ENCODE peak calls at places on chromosomes 5 and 9, in four cellular contexts. One of them, this sample, is unnamed.

GRCh38 chr5:95217351-95217750 is 67.5 kb downstream of the MCTP1 start:
- DNase-seq in H1: no peak
- DNase-seq in GM12878: no peak
- DNase-seq in K562: no peak
- DNase-seq in this sample: no peak

GRCh38 chr5:128109766-128110165 is 26.2 kb downstream of the SLC12A2 start:
- DNase-seq in H1: no peak
- DNase-seq in GM12878: no peak
- DNase-seq in K562: no peak
- DNase-seq in this sample: no peak

GRCh38 chr9:118954822-118955221 is 414.4 kb downstream of the BRINP1 start:
- DNase-seq in H1: no peak
- DNase-seq in GM12878: no peak
- DNase-seq in K562: no peak
- DNase-seq in this sample: peak

GRCh38 chr5:115267617-115268016 is 4.9 kb upstream of the PGGT1B start:
- DNase-seq in H1: no peak
- DNase-seq in GM12878: no peak
- DNase-seq in K562: no peak
- DNase-seq in this sample: no peak

GRCh38 chr9:9003184-9003583 is 1203.6 kb upstream of the DMAC1 start:
- DNase-seq in H1: no peak
- DNase-seq in GM12878: no peak
- DNase-seq in K562: no peak
- DNase-seq in this sample: peak

GRCh38 chr9:76369583-76369982 is 24.6 kb downstream of the RFK start:
- DNase-seq in H1: no peak
- DNase-seq in GM12878: peak
- DNase-seq in K562: peak
- DNase-seq in this sample: peak

GRCh38 chr5:81417052-81417451 is 23.1 kb upstream of the ACOT12 start:
- DNase-seq in H1: no peak
- DNase-seq in GM12878: no peak
- DNase-seq in K562: no peak
- DNase-seq in this sample: no peak

GRCh38 chr9:14315754-14316573 is 2.0 kb upstream of the NFIB start:
- DNase-seq in H1: peak
- DNase-seq in GM12878: no peak
- DNase-seq in K562: no peak
- DNase-seq in this sample: peak

GRCh38 chr5:50863771-50864170 is 197.3 kb downstream of the PARP8 start:
- DNase-seq in H1: no peak
- DNase-seq in GM12878: no peak
- DNase-seq in K562: no peak
- DNase-seq in this sample: no peak

GRCh38 chr5:1515921-1516571 is 7.7 kb downstream of the LPCAT1 start:
- DNase-seq in H1: peak
- DNase-seq in GM12878: no peak
- DNase-seq in K562: no peak
- DNase-seq in this sample: no peak

GRCh38 chr9:118222375-118222774 is 518.2 kb downstream of the TLR4 start:
- DNase-seq in H1: no peak
- DNase-seq in GM12878: no peak
- DNase-seq in K562: no peak
- DNase-seq in this sample: no peak

GRCh38 chr5:5979761-5980570 is 398.4 kb downstream of the MED10 start:
- DNase-seq in H1: no peak
- DNase-seq in GM12878: no peak
- DNase-seq in K562: no peak
- DNase-seq in this sample: no peak

GRCh38 chr5:130974284-130974683 is 190.8 kb downstream of the HINT1 start:
- DNase-seq in H1: no peak
- DNase-seq in GM12878: no peak
- DNase-seq in K562: no peak
- DNase-seq in this sample: no peak

GRCh38 chr5:66960373-66961137 is 236.0 kb downstream of the CD180 start:
- DNase-seq in H1: no peak
- DNase-seq in GM12878: no peak
- DNase-seq in K562: no peak
- DNase-seq in this sample: no peak

GRCh38 chr9:82170079-82170662 is 181.6 kb downstream of the SPATA31D1 start:
- DNase-seq in H1: no peak
- DNase-seq in GM12878: no peak
- DNase-seq in K562: no peak
- DNase-seq in this sample: no peak

GRCh38 chr5:150376799-150377771 is 19.6 kb downstream of the TCOF1 start:
- DNase-seq in H1: no peak
- DNase-seq in GM12878: no peak
- DNase-seq in K562: no peak
- DNase-seq in this sample: no peak

GRCh38 chr5:80068237-80068636 is 33.1 kb downstream of the THBS4 start:
- DNase-seq in H1: no peak
- DNase-seq in GM12878: no peak
- DNase-seq in K562: no peak
- DNase-seq in this sample: no peak

GRCh38 chr5:35477321-35477720 is 140.3 kb upstream of the SPEF2 start:
- DNase-seq in H1: no peak
- DNase-seq in GM12878: no peak
- DNase-seq in K562: no peak
- DNase-seq in this sample: no peak

GRCh38 chr9:76932778-76933177 is 26.9 kb upstream of the PRUNE2 start:
- DNase-seq in H1: no peak
- DNase-seq in GM12878: no peak
- DNase-seq in K562: no peak
- DNase-seq in this sample: no peak

GRCh38 chr5:143401253-143401845 is 2.1 kb downstream of the NR3C1 start:
- DNase-seq in H1: no peak
- DNase-seq in GM12878: no peak
- DNase-seq in K562: no peak
- DNase-seq in this sample: no peak

GRCh38 chr9:132762896-132763295 is 92.6 kb downstream of the GTF3C4 start:
- DNase-seq in H1: no peak
- DNase-seq in GM12878: no peak
- DNase-seq in K562: no peak
- DNase-seq in this sample: no peak

GRCh38 chr5:16918156-16918555 is 17.9 kb downstream of the MYO10 start:
- DNase-seq in H1: no peak
- DNase-seq in GM12878: no peak
- DNase-seq in K562: no peak
- DNase-seq in this sample: no peak

GRCh38 chr5:32790411-32790951 is 79.4 kb downstream of the NPR3 start:
- DNase-seq in H1: no peak
- DNase-seq in GM12878: no peak
- DNase-seq in K562: no peak
- DNase-seq in this sample: no peak

GRCh38 chr5:151264113-151264512 is 11.1 kb downstream of the GM2A start:
- DNase-seq in H1: no peak
- DNase-seq in GM12878: no peak
- DNase-seq in K562: no peak
- DNase-seq in this sample: no peak

GRCh38 chr5:16502866-16503265 is 37.3 kb upstream of the ZNF622 start:
- DNase-seq in H1: no peak
- DNase-seq in GM12878: no peak
- DNase-seq in K562: no peak
- DNase-seq in this sample: no peak

GRCh38 chr5:150510460-150511263 is 2.7 kb downstream of the NDST1 start:
- DNase-seq in H1: no peak
- DNase-seq in GM12878: no peak
- DNase-seq in K562: no peak
- DNase-seq in this sample: peak

GRCh38 chr5:33890147-33890546 is 1.6 kb downstream of the ADAMTS12 start:
- DNase-seq in H1: no peak
- DNase-seq in GM12878: no peak
- DNase-seq in K562: no peak
- DNase-seq in this sample: no peak

GRCh38 chr9:100028201-100028784 is 70.5 kb downstream of the ERP44 start:
- DNase-seq in H1: peak
- DNase-seq in GM12878: peak
- DNase-seq in K562: peak
- DNase-seq in this sample: peak

GRCh38 chr5:102578362-102578761 is 79.6 kb upstream of the SLCO6A1 start:
- DNase-seq in H1: no peak
- DNase-seq in GM12878: no peak
- DNase-seq in K562: no peak
- DNase-seq in this sample: no peak

GRCh38 chr5:76489877-76490688 is 87.0 kb downstream of the IQGAP2 start:
- DNase-seq in H1: no peak
- DNase-seq in GM12878: no peak
- DNase-seq in K562: no peak
- DNase-seq in this sample: no peak

GRCh38 chr9:130664191-130665028 is at the start of gene PRDM12:
- DNase-seq in H1: peak
- DNase-seq in GM12878: no peak
- DNase-seq in K562: no peak
- DNase-seq in this sample: peak

GRCh38 chr9:130661461-130662098 is 2.8 kb upstream of the PRDM12 start:
- DNase-seq in H1: peak
- DNase-seq in GM12878: no peak
- DNase-seq in K562: no peak
- DNase-seq in this sample: peak

GRCh38 chr9:130663258-130664171 is 879 bp upstream of the PRDM12 start:
- DNase-seq in H1: peak
- DNase-seq in GM12878: no peak
- DNase-seq in K562: no peak
- DNase-seq in this sample: peak

GRCh38 chr9:130662099-130662926 is 2.1 kb upstream of the PRDM12 start:
- DNase-seq in H1: no peak
- DNase-seq in GM12878: no peak
- DNase-seq in K562: no peak
- DNase-seq in this sample: peak

GRCh38 chr9:130662927-130663257 is 1.5 kb upstream of the PRDM12 start:
- DNase-seq in H1: no peak
- DNase-seq in GM12878: no peak
- DNase-seq in K562: no peak
- DNase-seq in this sample: peak
- TF ChIP-seq SIN3A in H1: no peak
- TF ChIP-seq SIN3A in GM12878: no peak
- TF ChIP-seq SIN3A in K562: no peak
- TF ChIP-seq SIN3A in this sample: no peak

GRCh38 chr9:88775037-88775471 is 216.2 kb upstream of the S1PR3 start:
- DNase-seq in H1: no peak
- DNase-seq in GM12878: no peak
- DNase-seq in K562: peak
- DNase-seq in this sample: no peak

GRCh38 chr9:88775966-88776365 is 215.3 kb upstream of the S1PR3 start:
- DNase-seq in H1: no peak
- DNase-seq in GM12878: no peak
- DNase-seq in K562: no peak
- DNase-seq in this sample: no peak

GRCh38 chr9:88776717-88777497 is 214.4 kb upstream of the S1PR3 start:
- DNase-seq in H1: no peak
- DNase-seq in GM12878: no peak
- DNase-seq in K562: peak
- DNase-seq in this sample: no peak

GRCh38 chr9:88773627-88774244 is 217.5 kb upstream of the S1PR3 start:
- DNase-seq in H1: no peak
- DNase-seq in GM12878: no peak
- DNase-seq in K562: peak
- DNase-seq in this sample: no peak

GRCh38 chr9:88775559-88775958 is 215.7 kb upstream of the S1PR3 start:
- DNase-seq in H1: no peak
- DNase-seq in GM12878: no peak
- DNase-seq in K562: no peak
- DNase-seq in this sample: no peak
- TF ChIP-seq NRF1 in H1: no peak
- TF ChIP-seq NRF1 in GM12878: no peak
- TF ChIP-seq NRF1 in K562: no peak
- TF ChIP-seq NRF1 in this sample: no peak

GRCh38 chr9:105969672-105970071 is 275.3 kb downstream of the TMEM38B start:
- DNase-seq in H1: no peak
- DNase-seq in GM12878: no peak
- DNase-seq in K562: no peak
- DNase-seq in this sample: no peak

GRCh38 chr9:105976257-105976656 is 281.9 kb downstream of the TMEM38B start:
- DNase-seq in H1: no peak
- DNase-seq in GM12878: no peak
- DNase-seq in K562: no peak
- DNase-seq in this sample: no peak

GRCh38 chr9:105978336-105978735 is 284.0 kb downstream of the TMEM38B start:
- DNase-seq in H1: no peak
- DNase-seq in GM12878: no peak
- DNase-seq in K562: no peak
- DNase-seq in this sample: no peak

GRCh38 chr9:105972805-105973204 is 278.5 kb downstream of the TMEM38B start:
- DNase-seq in H1: no peak
- DNase-seq in GM12878: no peak
- DNase-seq in K562: no peak
- DNase-seq in this sample: no peak

GRCh38 chr9:105973811-105974407 is 279.6 kb downstream of the TMEM38B start:
- DNase-seq in H1: no peak
- DNase-seq in GM12878: no peak
- DNase-seq in K562: no peak
- DNase-seq in this sample: no peak
- TF ChIP-seq SIN3A in H1: no peak
- TF ChIP-seq SIN3A in GM12878: no peak
- TF ChIP-seq SIN3A in K562: no peak
- TF ChIP-seq SIN3A in this sample: no peak

GRCh38 chr9:104280711-104281110 is 186.6 kb downstream of the SMC2 start:
- DNase-seq in H1: no peak
- DNase-seq in GM12878: no peak
- DNase-seq in K562: no peak
- DNase-seq in this sample: no peak

GRCh38 chr9:104276709-104277245 is 182.7 kb downstream of the SMC2 start:
- DNase-seq in H1: no peak
- DNase-seq in GM12878: no peak
- DNase-seq in K562: no peak
- DNase-seq in this sample: no peak

GRCh38 chr9:104280216-104280585 is 186.1 kb downstream of the SMC2 start:
- DNase-seq in H1: no peak
- DNase-seq in GM12878: no peak
- DNase-seq in K562: no peak
- DNase-seq in this sample: no peak

GRCh38 chr9:104278929-104279500 is 184.9 kb downstream of the SMC2 start:
- DNase-seq in H1: no peak
- DNase-seq in GM12878: no peak
- DNase-seq in K562: no peak
- DNase-seq in this sample: no peak

DNA sequence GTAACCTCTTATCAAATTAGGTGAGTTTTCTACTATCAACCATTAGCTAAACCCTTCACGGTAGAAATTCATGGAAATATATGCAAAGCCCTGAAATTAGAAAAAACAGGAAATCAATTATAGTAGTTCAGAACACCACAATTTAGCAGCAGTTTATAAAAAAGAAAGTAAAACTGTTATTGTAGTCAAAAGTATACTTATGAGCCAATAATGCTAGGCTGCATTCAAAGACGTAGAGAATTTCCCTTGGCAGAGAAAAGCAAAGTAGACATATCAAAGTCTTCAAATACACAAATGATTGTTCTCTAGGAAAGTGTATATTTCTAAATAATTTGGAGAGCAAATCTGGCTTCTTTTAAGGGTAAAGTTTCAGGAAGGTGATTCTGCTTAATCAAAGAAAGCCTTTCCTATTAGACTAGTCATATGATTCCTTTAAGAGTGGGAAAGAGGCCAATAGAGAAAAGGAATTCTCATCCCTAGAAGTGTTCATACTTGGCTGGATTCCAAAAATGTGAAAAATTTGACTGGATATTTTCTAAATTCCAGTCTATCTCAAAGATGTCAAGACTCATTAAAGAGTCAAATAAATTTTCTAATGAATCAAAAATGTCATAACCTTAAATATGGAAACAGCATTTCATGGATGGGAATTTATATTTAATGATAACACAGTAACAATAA is 185.6 kb downstream of the SMC2 start:
- DNase-seq in H1: no peak
- DNase-seq in GM12878: no peak
- DNase-seq in K562: no peak
- DNase-seq in this sample: no peak
- TF ChIP-seq NRF1 in H1: no peak
- TF ChIP-seq NRF1 in GM12878: no peak
- TF ChIP-seq NRF1 in K562: no peak
- TF ChIP-seq NRF1 in this sample: no peak